ENCODE peak calls at places on chromosomes 13 and 19, in nine cellular contexts. P is AG04450; K is HL-60; C is ELR; G is CD8-positive, alpha-beta T cell; B is left colon; N is T-cell; F is fibroblast of lung; D is iPS-NIHi11. S is an unnamed sample.

GRCh38 chr19:48319647-48320537 is 5.5 kb upstream of the EMP3 start:
- DNase-seq in K (peak), P (no peak), F (peak), G (peak), D (peak), C (peak), N (peak), B (peak), S (no peak)

GRCh38 chr19:55080121-55080914 is 4.6 kb downstream of the EPS8L1 start:
- DNase-seq in F (peak), G (peak), K (peak), C (peak), D (peak), B (peak), N (peak), P (peak), S (no peak)

GRCh38 chr13:33352520-33352919 is 67.0 kb upstream of the STARD13 start:
- DNase-seq in C (no peak), F (no peak), P (no peak), K (no peak), B (no peak), D (no peak), N (no peak), G (no peak), S (no peak)

GRCh38 chr13:28719656-28720055 is 886 bp upstream of the SLC46A3 start:
- DNase-seq in C (peak), P (no peak), N (no peak), B (no peak), K (no peak), D (no peak), G (no peak), F (peak), S (no peak)

GRCh38 chr13:93265800-93266199 is 39.2 kb downstream of the GPC6 start:
- DNase-seq in G (no peak), C (no peak), D (no peak), K (no peak), P (no peak), B (no peak), N (no peak), F (no peak), S (no peak)

GRCh38 chr19:46393456-46394397 is 19.6 kb downstream of the CCDC8 start:
- DNase-seq in P (no peak), N (no peak), G (no peak), D (no peak), B (peak), C (no peak), F (no peak), K (no peak), S (no peak)

GRCh38 chr13:70108276-70108845 is at the start of gene KLHL1:
- DNase-seq in G (no peak), N (no peak), D (peak), K (no peak), B (no peak), F (no peak), C (no peak), P (no peak), S (no peak)

GRCh38 chr13:52061587-52061986 is 37.1 kb downstream of the UTP14C start:
- DNase-seq in D (no peak), K (no peak), N (no peak), B (no peak), G (no peak), F (no peak), P (no peak), C (no peak), S (no peak)

GRCh38 chr13:48258002-48258401 is 25.0 kb downstream of the ITM2B start:
- DNase-seq in N (no peak), G (no peak), B (no peak), P (no peak), K (no peak), D (no peak), F (no peak), C (no peak), S (no peak)

GRCh38 chr13:61029064-61029463 is 386.6 kb downstream of the PCDH20 start:
- DNase-seq in D (peak), P (no peak), F (no peak), B (no peak), G (no peak), K (no peak), N (no peak), C (no peak), S (no peak)

GRCh38 chr13:47109028-47109427 is 212.2 kb upstream of the HTR2A start:
- DNase-seq in G (no peak), P (no peak), D (no peak), F (no peak), K (no peak), B (no peak), N (no peak), C (no peak), S (no peak)

GRCh38 chr19:18975864-18976263 is 34.8 kb upstream of the HOMER3 start:
- DNase-seq in D (no peak), C (no peak), F (no peak), P (no peak), K (no peak), N (no peak), B (no peak), G (no peak), S (no peak)

S was measured in Panc1.